ENCODE peak calls at places on chromosomes 2 and 18, in four cellular contexts. A, C, I and S are unnamed samples.

GRCh38 chr2:15989559-15989958 is 49.2 kb downstream of the MYCN start:
- DNase-seq in A (no peak), C (peak), I (no peak), S (no peak)

GRCh38 chr2:46779447-46779941 is 136.1 kb downstream of the MCFD2 start:
- DNase-seq in A (no peak), C (no peak), I (no peak), S (no peak)

GRCh38 chr2:44168684-44169154 is at the start of gene PPM1B:
- DNase-seq in A (peak), C (no peak), I (no peak), S (no peak)

GRCh38 chr2:213247566-213247965 is 36.7 kb upstream of the SPAG16 start:
- DNase-seq in A (no peak), C (no peak), I (no peak), S (no peak)

GRCh38 chr18:51196116-51196810 is 1.2 kb downstream of the MEX3C start:
- DNase-seq in A (peak), C (no peak), I (no peak), S (no peak)

GRCh38 chr2:200664770-200665494 is 79.1 kb downstream of the AOX1 start:
- DNase-seq in A (no peak), C (no peak), I (no peak), S (no peak)

GRCh38 chr2:73069041-73069854 is 2.3 kb downstream of the SFXN5 start:
- DNase-seq in A (no peak), C (no peak), I (no peak), S (no peak)

GRCh38 chr2:54560146-54560881 is 104.2 kb downstream of the SPTBN1 start:
- DNase-seq in A (peak), C (no peak), I (no peak), S (no peak)

GRCh38 chr18:10131036-10131774 is 217.4 kb downstream of the VAPA start:
- DNase-seq in A (no peak), C (peak), I (no peak), S (no peak)

GRCh38 chr2:215275819-215276218 is 36.0 kb upstream of the ATIC start:
- DNase-seq in A (no peak), C (no peak), I (no peak), S (no peak)

GRCh38 chr2:200567932-200568331 is 17.9 kb upstream of the AOX1 start:
- DNase-seq in A (no peak), C (no peak), I (no peak), S (no peak)

GRCh38 chr2:12824304-12824761 is 107.6 kb downstream of the TRIB2 start:
- DNase-seq in A (no peak), C (peak), I (no peak), S (peak)

GRCh38 chr2:48934807-48935206 is 179.3 kb upstream of the LHCGR start:
- DNase-seq in A (no peak), C (no peak), I (no peak), S (no peak)

GRCh38 chr2:232951891-232952290 is 61.2 kb downstream of the NGEF start:
- DNase-seq in A (no peak), C (no peak), I (no peak), S (no peak)

GRCh38 chr2:215365184-215365658 is 53.4 kb downstream of the ATIC start:
- DNase-seq in A (no peak), C (no peak), I (no peak), S (no peak)

GRCh38 chr18:57397440-57397839 is 37.7 kb upstream of the ONECUT2 start:
- DNase-seq in A (no peak), C (no peak), I (no peak), S (no peak)

GRCh38 chr18:41939326-41939725 is 15.7 kb upstream of the PIK3C3 start:
- DNase-seq in A (no peak), C (no peak), I (no peak), S (no peak)

GRCh38 chr18:13570856-13571495 is 155.4 kb downstream of the FAM210A start:
- DNase-seq in A (no peak), C (no peak), I (no peak), S (no peak)

GRCh38 chr2:196737046-196737445 is 62.4 kb downstream of the GTF3C3 start:
- DNase-seq in A (no peak), C (no peak), I (no peak), S (no peak)

GRCh38 chr2:68441179-68441993 is 25.7 kb downstream of the FBXO48 start:
- DNase-seq in A (peak), C (peak), I (peak), S (peak)

GRCh38 chr2:74261204-74261864 is 62.9 kb downstream of the MTHFD2 start:
- DNase-seq in A (peak), C (peak), I (peak), S (no peak)